ENCODE peak calls at places on chromosomes 13 and 19, in six cellular contexts. One of them, this sample, is unnamed.
A peak's percentile ranks its signal among the peaks of the same experiment; 100 is the strongest.

GRCh38 chr13:30873519-30873918 is 32.6 kb upstream of the MEDAG start:
- DNase-seq in H1: no peak
- DNase-seq in K562: no peak
- DNase-seq in GM12878: no peak
- DNase-seq in HepG2: no peak
- DNase-seq in A549: no peak
- DNase-seq in this sample: no peak

GRCh38 chr13:38045278-38046048 is 175.9 kb upstream of the TRPC4 start:
- DNase-seq in H1: peak; percentile 23
- DNase-seq in GM12878: no peak
- DNase-seq in HepG2: peak; percentile 2
- DNase-seq in K562: peak; percentile 21
- DNase-seq in A549: peak; percentile 7
- DNase-seq in this sample: peak; percentile 10

GRCh38 chr19:35899547-35900214 is 659 bp downstream of the NFKBID start:
- DNase-seq in K562: peak; percentile 90
- DNase-seq in H1: no peak
- DNase-seq in GM12878: peak; percentile 78
- DNase-seq in A549: peak; percentile 93
- DNase-seq in HepG2: peak; percentile 47
- DNase-seq in this sample: peak; percentile 95

GRCh38 chr13:28179974-28180373 is 41.6 kb downstream of the PAN3 start:
- DNase-seq in K562: no peak
- DNase-seq in A549: no peak
- DNase-seq in HepG2: no peak
- DNase-seq in H1: no peak
- DNase-seq in GM12878: no peak
- DNase-seq in this sample: no peak

GRCh38 chr19:23788415-23788814 is 29.7 kb upstream of the ZNF681 start:
- DNase-seq in HepG2: no peak
- DNase-seq in K562: no peak
- DNase-seq in H1: no peak
- DNase-seq in A549: no peak
- DNase-seq in GM12878: no peak
- DNase-seq in this sample: no peak

GRCh38 chr19:13597625-13598024 is 91.3 kb upstream of the CACNA1A start:
- DNase-seq in H1: no peak
- DNase-seq in HepG2: peak; percentile 35
- DNase-seq in K562: peak; percentile 81
- DNase-seq in GM12878: peak; percentile 25
- DNase-seq in A549: peak; percentile 60
- DNase-seq in this sample: peak; percentile 82

GRCh38 chr13:95298971-95299627 is 2.2 kb downstream of the ABCC4 start:
- DNase-seq in HepG2: no peak
- DNase-seq in H1: no peak
- DNase-seq in K562: no peak
- DNase-seq in GM12878: no peak
- DNase-seq in A549: peak; percentile 60
- DNase-seq in this sample: no peak

GRCh38 chr19:19615086-19615485 is 3.4 kb downstream of the PBX4 start:
- DNase-seq in H1: no peak
- DNase-seq in K562: no peak
- DNase-seq in GM12878: no peak
- DNase-seq in HepG2: no peak
- DNase-seq in A549: peak; percentile 21
- DNase-seq in this sample: no peak

GRCh38 chr13:96996886-96997285 is 2.6 kb upstream of the OXGR1 start:
- DNase-seq in GM12878: no peak
- DNase-seq in K562: no peak
- DNase-seq in HepG2: no peak
- DNase-seq in A549: no peak
- DNase-seq in H1: no peak
- DNase-seq in this sample: no peak

GRCh38 chr19:35195822-35196221 is 32.7 kb downstream of the FAM187B start:
- DNase-seq in A549: no peak
- DNase-seq in GM12878: peak; percentile 30
- DNase-seq in H1: no peak
- DNase-seq in K562: no peak
- DNase-seq in HepG2: no peak
- DNase-seq in this sample: no peak

GRCh38 chr19:21092107-21092506 is 10.1 kb downstream of the ZNF714 start:
- DNase-seq in H1: no peak
- DNase-seq in HepG2: peak; percentile 33
- DNase-seq in K562: no peak
- DNase-seq in GM12878: no peak
- DNase-seq in A549: no peak
- DNase-seq in this sample: no peak

GRCh38 chr19:17496337-17496997 is 15.0 kb upstream of the PGLS start:
- DNase-seq in HepG2: peak; percentile 81
- DNase-seq in K562: peak; percentile 84
- DNase-seq in GM12878: peak; percentile 63
- DNase-seq in H1: peak; percentile 84
- DNase-seq in A549: peak; percentile 84
- DNase-seq in this sample: peak; percentile 91

GRCh38 chr13:60645552-60646138 is 248.6 kb downstream of the TDRD3 start:
- DNase-seq in GM12878: no peak
- DNase-seq in H1: no peak
- DNase-seq in HepG2: no peak
- DNase-seq in A549: no peak
- DNase-seq in K562: no peak
- DNase-seq in this sample: no peak

GRCh38 chr13:113458218-113459065 is 5.2 kb upstream of the ADPRHL1 start:
- DNase-seq in A549: peak; percentile 21
- DNase-seq in K562: peak; percentile 17
- DNase-seq in HepG2: peak; percentile 13
- DNase-seq in H1: no peak
- DNase-seq in GM12878: no peak
- DNase-seq in this sample: peak; percentile 89

GRCh38 chr13:94239135-94239534 is 240.3 kb downstream of the DCT start:
- DNase-seq in A549: no peak
- DNase-seq in GM12878: no peak
- DNase-seq in K562: no peak
- DNase-seq in H1: no peak
- DNase-seq in HepG2: no peak
- DNase-seq in this sample: no peak

GRCh38 chr19:19460761-19461265 is 54.5 kb downstream of the TSSK6 start:
- DNase-seq in HepG2: no peak
- DNase-seq in K562: no peak
- DNase-seq in A549: no peak
- DNase-seq in H1: no peak
- DNase-seq in GM12878: no peak
- DNase-seq in this sample: peak; percentile 72

GRCh38 chr13:102018716-102019115 is 383.1 kb downstream of the FGF14 start:
- DNase-seq in GM12878: no peak
- DNase-seq in K562: no peak
- DNase-seq in A549: no peak
- DNase-seq in H1: no peak
- DNase-seq in HepG2: no peak
- DNase-seq in this sample: no peak

GRCh38 chr13:50626031-50626643 is 217.4 kb downstream of the DLEU7 start:
- DNase-seq in H1: no peak
- DNase-seq in GM12878: no peak
- DNase-seq in A549: no peak
- DNase-seq in HepG2: no peak
- DNase-seq in K562: peak; percentile 22
- DNase-seq in this sample: no peak

GRCh38 chr19:28217064-28217463 is 995.9 kb downstream of the UQCRFS1 start:
- DNase-seq in GM12878: no peak
- DNase-seq in HepG2: no peak
- DNase-seq in H1: peak; percentile 31
- DNase-seq in K562: no peak
- DNase-seq in A549: no peak
- DNase-seq in this sample: no peak

GRCh38 chr19:55080121-55080914 is 4.6 kb downstream of the EPS8L1 start:
- DNase-seq in K562: peak; percentile 96
- DNase-seq in HepG2: peak; percentile 35
- DNase-seq in A549: peak; percentile 89
- DNase-seq in H1: no peak
- DNase-seq in GM12878: no peak
- DNase-seq in this sample: peak; percentile 96

GRCh38 chr19:15299568-15300409 is 32.5 kb downstream of the BRD4 start:
- DNase-seq in GM12878: no peak
- DNase-seq in K562: no peak
- DNase-seq in H1: no peak
- DNase-seq in HepG2: no peak
- DNase-seq in A549: no peak
- DNase-seq in this sample: no peak

GRCh38 chr19:15298847-15299567 is 33.3 kb downstream of the BRD4 start:
- DNase-seq in HepG2: no peak
- DNase-seq in K562: no peak
- DNase-seq in H1: no peak
- DNase-seq in A549: no peak
- DNase-seq in GM12878: no peak
- DNase-seq in this sample: no peak

GRCh38 chr19:15296841-15297415 is 35.4 kb downstream of the BRD4 start:
- DNase-seq in K562: no peak
- DNase-seq in HepG2: peak; percentile 85
- DNase-seq in GM12878: no peak
- DNase-seq in H1: no peak
- DNase-seq in A549: no peak
- DNase-seq in this sample: no peak

GRCh38 chr19:15296353-15296752 is 36.0 kb downstream of the BRD4 start:
- DNase-seq in K562: no peak
- DNase-seq in HepG2: no peak
- DNase-seq in A549: no peak
- DNase-seq in H1: no peak
- DNase-seq in GM12878: no peak
- DNase-seq in this sample: peak; percentile 52

DNA sequence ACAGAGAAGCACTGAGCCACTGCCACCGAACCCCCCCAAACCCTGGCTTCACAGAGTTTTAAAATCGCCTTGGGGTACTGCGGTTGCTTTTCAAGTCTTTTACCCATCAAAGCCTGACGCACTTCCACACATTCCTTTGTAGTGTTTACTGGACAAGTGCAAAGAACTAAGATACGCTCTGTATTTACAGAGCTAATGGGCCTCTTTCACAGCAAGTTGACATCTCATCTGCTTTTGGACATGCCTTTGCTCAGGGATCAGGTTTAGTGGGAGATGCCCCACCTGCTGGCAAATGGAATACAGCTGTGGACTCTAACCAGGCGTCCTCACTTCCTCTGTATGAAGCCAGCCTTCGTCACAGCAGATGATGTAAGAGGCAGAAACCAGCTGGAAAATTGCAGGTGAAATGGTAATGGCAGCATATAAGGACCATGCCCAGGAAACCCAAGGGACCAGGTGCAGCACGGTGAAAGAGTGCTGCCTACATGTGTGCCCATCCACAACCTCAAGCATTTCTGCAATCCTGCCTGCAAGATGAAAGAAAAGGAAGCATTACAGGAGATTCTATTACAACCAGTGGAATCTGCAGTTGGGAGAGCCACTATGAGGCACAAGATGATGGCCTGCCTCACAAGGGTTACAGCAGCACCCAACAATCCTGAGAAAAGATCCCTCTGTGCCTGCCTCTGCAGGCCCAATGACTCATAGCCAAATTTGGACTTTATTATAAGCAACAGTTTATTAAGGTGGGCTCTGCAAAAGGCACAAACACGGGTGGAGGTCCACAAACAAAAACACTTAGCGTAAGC is 34.7 kb downstream of the BRD4 start:
- DNase-seq in A549: peak; percentile 85
- DNase-seq in HepG2: peak; percentile 99
- DNase-seq in GM12878: no peak
- DNase-seq in H1: no peak
- DNase-seq in K562: no peak
- DNase-seq in this sample: no peak
- TF ChIP-seq CHD2 in A549: no peak
- TF ChIP-seq CHD2 in HepG2: no peak
- TF ChIP-seq CHD2 in GM12878: no peak
- TF ChIP-seq CHD2 in H1: no peak
- TF ChIP-seq CHD2 in K562: no peak
- TF ChIP-seq CHD2 in this sample: no peak

DNA sequence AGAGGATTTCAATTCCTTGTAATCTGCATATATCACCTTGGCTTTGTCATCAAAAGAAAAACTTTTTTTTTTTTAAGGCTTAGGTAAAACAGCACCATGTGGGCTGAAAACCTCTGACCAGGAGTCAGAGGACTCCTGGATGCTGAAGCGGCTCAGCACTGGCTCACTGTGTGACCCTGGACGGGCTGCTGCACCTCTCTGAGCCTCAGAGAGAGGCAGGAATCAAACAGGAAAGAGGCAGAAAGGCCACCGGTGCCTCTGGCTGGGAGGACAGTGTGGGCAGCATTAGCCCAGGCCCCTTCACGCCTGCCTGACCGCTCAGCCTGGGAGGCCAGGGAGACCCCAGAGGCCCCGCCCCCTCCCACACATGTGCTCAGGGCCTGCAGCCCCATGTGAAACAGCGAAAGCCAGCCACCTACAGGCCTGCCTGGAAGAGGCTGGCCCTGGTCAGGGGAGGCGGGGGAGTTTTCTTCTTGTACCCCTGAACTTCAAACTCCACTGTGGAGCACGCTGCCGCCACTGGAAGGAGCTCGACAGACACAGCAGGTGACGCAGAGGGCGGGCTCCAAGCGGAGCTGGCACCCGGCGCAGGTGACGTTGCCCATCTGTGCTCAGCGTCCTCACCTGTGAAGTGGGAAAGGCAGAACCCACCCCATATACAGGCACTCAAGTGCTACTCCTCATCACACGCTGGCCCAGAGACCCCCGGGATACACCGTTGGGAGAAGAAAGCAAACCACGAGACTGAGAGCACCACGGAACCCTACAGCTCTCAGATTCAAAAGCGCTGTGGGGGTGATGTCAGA is 39.7 kb downstream of the MLLT1 start:
- DNase-seq in HepG2: no peak
- DNase-seq in A549: no peak
- DNase-seq in GM12878: no peak
- DNase-seq in K562: no peak
- DNase-seq in H1: no peak
- DNase-seq in this sample: peak; percentile 82
- TF ChIP-seq CHD2 in HepG2: no peak
- TF ChIP-seq CHD2 in A549: no peak
- TF ChIP-seq CHD2 in GM12878: no peak
- TF ChIP-seq CHD2 in K562: no peak
- TF ChIP-seq CHD2 in H1: no peak
- TF ChIP-seq CHD2 in this sample: no peak

GRCh38 chr19:53898680-53899341 is 10.3 kb upstream of the CACNG7 start:
- DNase-seq in K562: peak; percentile 96
- DNase-seq in A549: peak; percentile 69
- DNase-seq in H1: peak; percentile 99
- DNase-seq in HepG2: no peak
- DNase-seq in GM12878: no peak
- DNase-seq in this sample: peak; percentile 96
- TF ChIP-seq CHD2 in K562: no peak
- TF ChIP-seq CHD2 in A549: no peak
- TF ChIP-seq CHD2 in H1: peak; percentile 44
- TF ChIP-seq CHD2 in HepG2: no peak
- TF ChIP-seq CHD2 in GM12878: no peak
- TF ChIP-seq CHD2 in this sample: no peak

DNA sequence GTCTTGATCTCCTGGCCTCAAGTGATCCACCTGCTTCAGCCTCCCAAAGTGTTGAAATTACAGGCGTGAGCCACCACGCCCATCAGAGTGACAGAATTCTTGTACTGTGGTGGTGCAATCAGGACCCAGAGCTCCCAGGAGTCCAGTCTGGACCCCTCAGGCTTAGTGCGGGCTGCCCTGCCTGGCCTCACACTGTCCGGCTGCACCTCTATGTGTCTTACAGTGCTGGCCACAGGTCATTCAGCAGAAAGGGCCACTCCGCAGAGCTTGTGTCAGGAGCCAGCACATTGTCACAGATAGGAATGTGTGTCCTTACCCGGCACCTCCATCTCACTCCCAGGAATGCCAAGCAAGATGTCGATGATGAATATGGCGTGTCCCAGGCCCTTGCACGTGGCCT is 49.2 kb downstream of the SMARCA4 start:
- DNase-seq in HepG2: no peak
- DNase-seq in K562: no peak
- DNase-seq in GM12878: no peak
- DNase-seq in A549: no peak
- DNase-seq in H1: no peak
- DNase-seq in this sample: no peak
- TF ChIP-seq CHD2 in HepG2: no peak
- TF ChIP-seq CHD2 in K562: no peak
- TF ChIP-seq CHD2 in GM12878: no peak
- TF ChIP-seq CHD2 in A549: no peak
- TF ChIP-seq CHD2 in H1: no peak
- TF ChIP-seq CHD2 in this sample: no peak